ENCODE peak calls at places on chromosomes 12 and 14, in seven cellular contexts. G is keratinocyte, Q is retinal pigment epithelial cell, E is left ventricle myocardium inferior, S is astrocyte of the spinal cord, P is heart right ventricle, V is colonic mucosa. Y is an unnamed sample.
A peak's percentile ranks its signal among the peaks of the same experiment; 100 is the strongest.

GRCh38 chr12:108063192-108063591 is 65.9 kb upstream of the WSCD2 start:
- DNase-seq in V (no peak), E (no peak), P (no peak), G (no peak), Q (no peak), S (peak; percentile 1), Y (no peak)

GRCh38 chr12:12334710-12335040 is 15.4 kb downstream of the MANSC1 start:
- DNase-seq in S (no peak), P (no peak), V (no peak), Q (no peak), G (no peak), E (no peak), Y (no peak)

GRCh38 chr14:91413547-91414474 is 3.8 kb downstream of the CCDC88C start:
- DNase-seq in P (no peak), S (no peak), E (no peak), V (peak; percentile 84), Q (no peak), G (no peak), Y (no peak)

GRCh38 chr14:102390064-102390463 is 27.3 kb downstream of the TECPR2 start:
- DNase-seq in S (no peak), V (no peak), G (no peak), Q (peak; percentile 61), E (no peak), P (no peak), Y (no peak)

GRCh38 chr14:101912841-101913240 is 51.5 kb upstream of the DYNC1H1 start:
- DNase-seq in V (no peak), Q (no peak), E (no peak), G (no peak), P (no peak), S (no peak), Y (no peak)

GRCh38 chr12:108379761-108380160 is 40.6 kb upstream of the CMKLR1 start:
- DNase-seq in V (no peak), Q (no peak), G (no peak), S (no peak), P (no peak), E (no peak), Y (no peak)

GRCh38 chr12:124685689-124685993 is 118.2 kb upstream of the NCOR2 start:
- DNase-seq in P (no peak), V (no peak), S (no peak), Q (no peak), G (no peak), E (no peak), Y (no peak)

GRCh38 chr14:92039073-92039719 is 663 bp downstream of the TRIP11 start:
- DNase-seq in E (no peak), S (peak; percentile 73), G (peak; percentile 7), P (no peak), V (peak; percentile 63), Q (peak; percentile 66), Y (no peak)

GRCh38 chr14:42214981-42215491 is 608.4 kb downstream of the LRFN5 start:
- DNase-seq in S (peak; percentile 81), V (no peak), P (no peak), Q (peak; percentile 71), E (no peak), G (peak; percentile 65), Y (peak; percentile 90)

GRCh38 chr12:128402481-128402880 is 135.5 kb downstream of the TMEM132C start:
- DNase-seq in S (no peak), V (no peak), Q (no peak), E (no peak), P (no peak), G (no peak), Y (no peak)

GRCh38 chr14:68503186-68503825 is 289.6 kb downstream of the ZFP36L1 start:
- DNase-seq in S (no peak), E (no peak), Q (no peak), P (no peak), G (no peak), V (no peak), Y (no peak)

GRCh38 chr12:79326225-79326624 is 364.5 kb downstream of the PAWR start:
- DNase-seq in V (no peak), P (no peak), E (no peak), Q (peak; percentile 37), S (no peak), G (no peak), Y (no peak)

GRCh38 chr14:44778562-44778961 is 183.2 kb downstream of the KLHL28 start:
- DNase-seq in V (no peak), S (peak; percentile 45), Q (no peak), G (no peak), E (no peak), P (no peak), Y (no peak)

GRCh38 chr12:40031965-40032364 is 73.9 kb downstream of the SLC2A13 start:
- DNase-seq in V (no peak), Q (no peak), S (no peak), G (no peak), E (no peak), P (no peak), Y (no peak)

GRCh38 chr14:67487937-67488893 is at the start of gene TMEM229B:
- DNase-seq in P (peak; percentile 33), S (peak; percentile 17), G (no peak), Q (no peak), E (no peak), V (peak; percentile 40), Y (no peak)

GRCh38 chr12:122309564-122310121 is 43.3 kb upstream of the VPS33A start:
- DNase-seq in E (no peak), S (no peak), V (no peak), G (no peak), P (no peak), Q (no peak), Y (no peak)

GRCh38 chr12:6052206-6052939 is 72.1 kb downstream of the VWF start:
- DNase-seq in E (no peak), P (no peak), S (no peak), G (no peak), V (no peak), Q (no peak), Y (no peak)

GRCh38 chr12:22231836-22232235 is 102.7 kb downstream of the ST8SIA1 start:
- DNase-seq in E (no peak), P (no peak), G (no peak), V (no peak), Q (no peak), S (peak; percentile 10), Y (no peak)

GRCh38 chr14:23358553-23359166 is 6.0 kb upstream of the SLC22A17 start:
- DNase-seq in E (no peak), S (no peak), G (no peak), P (no peak), Q (no peak), V (no peak), Y (no peak)

GRCh38 chr12:66297923-66298322 is 4.4 kb upstream of the HELB start:
- DNase-seq in G (no peak), S (no peak), V (no peak), E (no peak), P (no peak), Q (no peak), Y (no peak)
- TF ChIP-seq CTCF in G (no peak), S (no peak), V (no peak), E (no peak), P (no peak), Q (no peak), Y (no peak)

GRCh38 chr12:16012086-16012485 is 101.0 kb downstream of the DERA start:
- DNase-seq in G (no peak), E (peak; percentile 63), S (peak; percentile 50), Q (peak; percentile 85), P (peak; percentile 51), V (no peak), Y (no peak)

GRCh38 chr12:16008442-16008841 is 97.3 kb downstream of the DERA start:
- DNase-seq in P (no peak), S (no peak), G (no peak), Q (no peak), V (no peak), E (no peak), Y (no peak)

GRCh38 chr12:16003460-16003859 is 92.3 kb downstream of the DERA start:
- DNase-seq in P (no peak), Q (no peak), E (no peak), G (no peak), S (no peak), V (no peak), Y (no peak)

GRCh38 chr12:16006752-16007151 is 95.6 kb downstream of the DERA start:
- DNase-seq in Q (no peak), E (no peak), V (no peak), P (no peak), S (no peak), G (no peak), Y (no peak)
- H3K4me3 ChIP-seq in Q (no peak overlapping the region), E (no peak overlapping the region), V (no peak overlapping the region), P (no peak overlapping the region), S (no peak overlapping the region), G (no peak overlapping the region), Y (no peak overlapping the region)

GRCh38 chr14:104293851-104294627 is 155.7 kb downstream of the KIF26A start:
- DNase-seq in S (no peak), G (no peak), Q (no peak), V (peak; percentile 68), P (peak; percentile 9), E (peak; percentile 4), Y (no peak)
- TF ChIP-seq CTCF in S (no peak), G (peak; percentile 38), Q (peak; percentile 55), V (peak; percentile 51), P (no peak), E (no peak), Y (peak; percentile 14)

GRCh38 chr12:103523771-103524170 is 28.0 kb upstream of the C12orf42 start:
- DNase-seq in S (no peak), V (no peak), E (no peak), Q (no peak), P (no peak), G (no peak), Y (no peak)
- H3K4me3 ChIP-seq in S (no peak overlapping the region), V (no peak overlapping the region), E (no peak overlapping the region), Q (no peak overlapping the region), P (no peak overlapping the region), G (no peak overlapping the region), Y (no peak overlapping the region)

DNA sequence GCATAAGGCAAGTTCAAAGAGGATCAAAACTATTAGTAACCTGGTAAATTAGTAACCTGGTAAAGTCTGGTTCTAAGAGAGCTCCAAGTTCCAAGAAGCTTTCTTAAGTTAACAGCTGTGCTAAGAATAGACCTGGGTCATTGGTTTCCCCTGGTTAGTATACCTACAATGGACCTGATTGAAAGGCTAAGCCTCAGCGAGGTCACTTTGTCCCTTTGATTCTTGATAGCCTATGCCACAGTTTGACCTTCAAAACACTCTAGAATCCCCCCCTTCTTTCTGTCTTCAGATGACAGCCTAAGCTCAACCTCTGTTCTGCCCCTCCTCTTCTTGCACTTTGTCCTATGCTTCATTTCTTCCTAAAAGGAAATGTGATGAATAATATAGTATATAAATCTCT is 53.0 kb downstream of the LLPH start:
- DNase-seq in V (no peak), P (no peak), E (no peak), G (no peak), Q (no peak), S (no peak), Y (no peak)
- TF ChIP-seq CTCF in V (no peak), P (no peak), E (no peak), G (no peak), Q (no peak), S (no peak), Y (no peak)

GRCh38 chr12:51819851-51820720 is 28.4 kb downstream of the FIGNL2 start:
- DNase-seq in P (no peak), Q (no peak), V (peak; percentile 55), E (peak; percentile 36), G (no peak), S (peak; percentile 17), Y (no peak)
- H3K4me3 ChIP-seq in P (peak overlapping the region; percentile 58), Q (no peak overlapping the region), V (peak overlapping the region; percentile 28), E (peak overlapping the region; percentile 68), G (no peak overlapping the region), S (peak overlapping the region; percentile 26), Y (no peak overlapping the region)

Y was measured in epithelial cell of proximal tubule.